ENCODE peak calls at places on chromosomes 3 and 15, in six cellular contexts. C is activated T-cell treated with anti-CD3 and anti-CD28 coated beads, Interleukin-2, amount 50 U/mL, for 72 hours; G is astrocyte of the spinal cord; T is T-helper 9 cell; F is activated CD4-positive, alpha-beta T cell treated with anti-CD3 and anti-CD28 coated beads for 48 hours; K is endothelial cell. L is an unnamed sample.
A peak's percentile ranks its signal among the peaks of the same experiment; 100 is the strongest.

GRCh38 chr15:99421172-99421656 is 144.6 kb upstream of the MEF2A start:
- DNase-seq in K (no peak), T (no peak), G (no peak), F (peak; percentile 47), C (peak; percentile 46), L (no peak)

GRCh38 chr3:139948467-139948866 is 13.5 kb downstream of the CLSTN2 start:
- DNase-seq in F (no peak), C (no peak), K (no peak), G (no peak), T (no peak), L (no peak)

GRCh38 chr15:26598704-26599103 is 174.2 kb downstream of the GABRB3 start:
- DNase-seq in T (no peak), K (no peak), C (no peak), F (no peak), G (no peak), L (no peak)

GRCh38 chr3:114712728-114713492 is 419.1 kb downstream of the TIGIT start:
- DNase-seq in T (no peak), F (no peak), G (no peak), K (no peak), C (no peak), L (no peak)

GRCh38 chr15:63615935-63616334 is 18.7 kb downstream of the FBXL22 start:
- DNase-seq in F (no peak), C (no peak), T (no peak), G (no peak), K (no peak), L (no peak)

GRCh38 chr3:88779482-88779881 is 327.9 kb upstream of the EPHA3 start:
- DNase-seq in F (no peak), T (no peak), G (no peak), K (no peak), C (no peak), L (no peak)

GRCh38 chr3:142484912-142485435 is 37.1 kb upstream of the XRN1 start:
- DNase-seq in K (no peak), F (no peak), C (no peak), G (no peak), T (no peak), L (no peak)

GRCh38 chr3:184524981-184525336 is 36.6 kb upstream of the EPHB3 start:
- DNase-seq in C (no peak), F (peak; percentile 31), K (no peak), G (no peak), T (no peak), L (peak; percentile 13)

GRCh38 chr15:93087825-93088199 is 1.2 kb downstream of the RGMA start:
- DNase-seq in G (peak; percentile 58), K (peak; percentile 79), T (peak; percentile 66), F (peak; percentile 78), C (peak; percentile 75), L (peak; percentile 74)

GRCh38 chr3:59774613-59775012 is 724.8 kb upstream of the CFAP20DC start:
- DNase-seq in G (peak; percentile 87), F (no peak), K (no peak), T (no peak), C (no peak), L (no peak)

GRCh38 chr3:5731100-5731499 is 543.6 kb downstream of the EDEM1 start:
- DNase-seq in K (no peak), T (no peak), F (no peak), G (no peak), C (no peak), L (no peak)

GRCh38 chr15:35040339-35041255 is 44.5 kb downstream of the NANOGP8 start:
- DNase-seq in F (no peak), T (no peak), C (no peak), G (no peak), K (no peak), L (no peak)

GRCh38 chr3:181292984-181293383 is 303.4 kb upstream of the DNAJC19 start:
- DNase-seq in C (no peak), K (no peak), T (no peak), G (peak; percentile 65), F (no peak), L (no peak)

GRCh38 chr15:76147906-76148553 is 88.2 kb downstream of the TMEM266 start:
- DNase-seq in F (peak; percentile 82), T (peak; percentile 56), C (peak; percentile 79), K (peak; percentile 80), G (peak; percentile 18), L (peak; percentile 84)

GRCh38 chr3:127410678-127411077 is 122.8 kb upstream of the PRR20G start:
- DNase-seq in K (no peak), C (no peak), G (no peak), F (no peak), T (no peak), L (no peak)

GRCh38 chr3:15805756-15806266 is 8.0 kb upstream of the ANKRD28 start:
- DNase-seq in C (no peak), F (no peak), K (no peak), T (no peak), G (peak; percentile 56), L (no peak)

GRCh38 chr3:192884831-192885356 is 32.8 kb downstream of the MB21D2 start:
- DNase-seq in F (no peak), G (peak; percentile 67), C (no peak), K (no peak), T (no peak), L (no peak)

GRCh38 chr3:133158686-133159085 is 120.5 kb downstream of the TMEM108 start:
- DNase-seq in G (no peak), K (no peak), F (no peak), T (no peak), C (no peak), L (no peak)

GRCh38 chr3:167489571-167489970 is 15.7 kb upstream of the SERPINI2 start:
- DNase-seq in G (no peak), K (no peak), C (no peak), F (no peak), T (no peak), L (no peak)

GRCh38 chr3:183008799-183009198 is 28.5 kb upstream of the DCUN1D1 start:
- DNase-seq in F (no peak), G (no peak), C (no peak), K (no peak), T (no peak), L (no peak)

GRCh38 chr3:20254268-20255117 is 68.5 kb upstream of the SGO1 start:
- DNase-seq in K (no peak), C (no peak), T (no peak), F (no peak), G (no peak), L (no peak)

GRCh38 chr3:113293348-113293747 is 82.0 kb downstream of the BOC start:
- DNase-seq in C (no peak), T (no peak), K (no peak), F (no peak), G (no peak), L (no peak)

GRCh38 chr3:45225465-45226205 is 452 bp downstream of the TMEM158 start:
- DNase-seq in K (peak; percentile 47), F (peak; percentile 65), G (no peak), C (peak; percentile 50), T (peak; percentile 29), L (peak; percentile 44)

GRCh38 chr3:38960953-38961622 is 90.7 kb downstream of the SCN11A start:
- DNase-seq in F (peak; percentile 42), T (peak; percentile 5), K (peak; percentile 65), G (peak; percentile 35), C (peak; percentile 7), L (peak; percentile 38)

GRCh38 chr15:28975766-28976179 is 90.0 kb downstream of the APBA2 start:
- DNase-seq in F (peak; percentile 77), G (peak; percentile 59), C (peak; percentile 77), K (peak; percentile 65), T (peak; percentile 60), L (peak; percentile 80)

GRCh38 chr3:94544131-94544530 is 481.3 kb downstream of the NSUN3 start:
- DNase-seq in K (no peak), C (no peak), F (no peak), G (no peak), T (no peak), L (no peak)

GRCh38 chr15:47718474-47719440 is 1.5 kb downstream of the SEMA6D start:
- DNase-seq in F (no peak), C (no peak), T (no peak), G (peak; percentile 35), K (peak; percentile 17), L (no peak)

GRCh38 chr3:149898771-149899170 is 71.9 kb downstream of the PFN2 start:
- DNase-seq in K (no peak), F (no peak), C (no peak), G (peak; percentile 82), T (no peak), L (no peak)

GRCh38 chr15:56249080-56249479 is 5.4 kb upstream of the RFX7 start:
- DNase-seq in T (no peak), F (no peak), C (no peak), K (peak; percentile 8), G (peak; percentile 63), L (no peak)

GRCh38 chr15:88649286-88649733 is 10.5 kb downstream of the ISG20 start:
- DNase-seq in F (peak; percentile 85), C (peak; percentile 86), T (peak; percentile 39), G (peak; percentile 87), K (no peak), L (peak; percentile 84)

GRCh38 chr3:6549296-6549695 is 311.6 kb upstream of the GRM7 start:
- DNase-seq in T (no peak), F (no peak), C (no peak), K (no peak), G (no peak), L (no peak)

GRCh38 chr15:48954538-48954937 is 9.2 kb downstream of the SHC4 start:
- DNase-seq in G (no peak), C (no peak), K (no peak), T (no peak), F (no peak), L (no peak)

GRCh38 chr3:72595376-72595775 is 252.9 kb downstream of the SHQ1 start:
- DNase-seq in T (no peak), F (no peak), C (no peak), K (no peak), G (no peak), L (no peak)

GRCh38 chr15:100055821-100056220 is 286.0 kb downstream of the ADAMTS17 start:
- DNase-seq in G (no peak), T (no peak), F (no peak), K (no peak), C (no peak), L (no peak)

GRCh38 chr3:11195201-11195600 is 40.9 kb downstream of the HRH1 start:
- DNase-seq in C (no peak), T (no peak), G (peak; percentile 35), K (no peak), F (no peak), L (peak; percentile 6)

GRCh38 chr3:69178838-69179739 is 56.7 kb upstream of the LMOD3 start:
- DNase-seq in G (no peak), F (no peak), C (no peak), K (no peak), T (no peak), L (no peak)